ENCODE peak calls at places on chromosomes 11 and 22, in four cellular contexts. O, S, G and P are unnamed samples.

GRCh38 chr11:86069408-86070086 is 663 bp upstream of the PICALM start:
- DNase-seq in O (peak; percentile 54), S (peak; percentile 16), G (peak; percentile 93), P (peak; percentile 80)

GRCh38 chr11:129146196-129146595 is 45.9 kb downstream of the ARHGAP32 start:
- DNase-seq in O (no peak), S (no peak), G (no peak), P (no peak)

GRCh38 chr11:78380615-78381029 is 37.0 kb downstream of the GAB2 start:
- DNase-seq in O (no peak), S (no peak), G (no peak), P (peak; percentile 6)

GRCh38 chr22:39179401-39179827 is 26.9 kb upstream of the CBX7 start:
- DNase-seq in O (no peak), S (no peak), G (no peak), P (no peak)

GRCh38 chr11:13963949-13964770 is 1.6 kb downstream of the SPON1 start:
- DNase-seq in O (no peak), S (no peak), G (no peak), P (no peak)

GRCh38 chr11:135075740-135076139 is 663.7 kb upstream of the B3GAT1 start:
- DNase-seq in O (peak; percentile 71), S (no peak), G (no peak), P (no peak)

GRCh38 chr11:128235958-128236357 is 351.4 kb downstream of the ETS1 start:
- DNase-seq in O (no peak), S (no peak), G (no peak), P (peak; percentile 9)

GRCh38 chr11:45145421-45146071 is 893 bp upstream of the PRDM11 start:
- DNase-seq in O (no peak), S (no peak), G (no peak), P (peak; percentile 74)

GRCh38 chr11:74784234-74784633 is 35.6 kb downstream of the RNF169 start:
- DNase-seq in O (no peak), S (peak; percentile 5), G (no peak), P (no peak)

GRCh38 chr11:120952503-120953229 is 71.2 kb upstream of the TBCEL start:
- DNase-seq in O (peak; percentile 61), S (peak; percentile 62), G (no peak), P (peak; percentile 88)

GRCh38 chr22:41561335-41561734 is 525 bp downstream of the CSDC2 start:
- DNase-seq in O (no peak), S (no peak), G (no peak), P (no peak)

GRCh38 chr11:77066229-77067023 is at the start of gene CAPN5:
- DNase-seq in O (peak; percentile 65), S (peak; percentile 93), G (peak; percentile 54), P (peak; percentile 99)

GRCh38 chr22:35275580-35275979 is 18.3 kb downstream of the HMGXB4 start:
- DNase-seq in O (no peak), S (no peak), G (no peak), P (no peak)

GRCh38 chr11:58796333-58797049 is 48.0 kb downstream of the GLYATL2 start:
- DNase-seq in O (no peak), S (no peak), G (no peak), P (no peak)

GRCh38 chr11:537622-538430 is 499 bp downstream of the LRRC56 start:
- DNase-seq in O (no peak), S (no peak), G (no peak), P (no peak)

GRCh38 chr22:28911777-28912669 is 28.7 kb downstream of the ZNRF3 start:
- DNase-seq in O (no peak), S (no peak), G (peak; percentile 35), P (peak; percentile 49)

GRCh38 chr11:64809781-64810241 is 540 bp downstream of the MEN1 start:
- DNase-seq in O (peak; percentile 12), S (no peak), G (no peak), P (peak; percentile 10)

GRCh38 chr11:61700221-61700620 is 20.0 kb downstream of the DAGLA start:
- DNase-seq in O (peak; percentile 38), S (no peak), G (peak; percentile 34), P (peak; percentile 70)